ENCODE peak calls at places on chromosomes 16 and 17, in four cellular contexts. One of them, this sample, is unnamed.
A peak's percentile ranks its signal among the peaks of the same experiment; 100 is the strongest.

GRCh38 chr16:6335072-6335471 is 997.6 kb upstream of the RBFOX1 start:
- DNase-seq in Peyer's patch: no peak
- DNase-seq in left lung: no peak
- DNase-seq in endothelial cell: peak; percentile 48
- DNase-seq in this sample: peak; percentile 18

GRCh38 chr17:41067281-41067680 is 1.6 kb upstream of the KRTAP2-4 start:
- DNase-seq in Peyer's patch: no peak
- DNase-seq in left lung: no peak
- DNase-seq in endothelial cell: no peak
- DNase-seq in this sample: no peak

GRCh38 chr17:79534851-79535727 is 75.8 kb downstream of the RBFOX3 start:
- DNase-seq in Peyer's patch: no peak
- DNase-seq in left lung: peak; percentile 58
- DNase-seq in endothelial cell: no peak
- DNase-seq in this sample: no peak

GRCh38 chr17:13746379-13746778 is 144.7 kb upstream of the HS3ST3A1 start:
- DNase-seq in Peyer's patch: no peak
- DNase-seq in left lung: no peak
- DNase-seq in endothelial cell: no peak
- DNase-seq in this sample: no peak

GRCh38 chr16:65453646-65454045 is 331.8 kb upstream of the CDH11 start:
- DNase-seq in Peyer's patch: no peak
- DNase-seq in left lung: no peak
- DNase-seq in endothelial cell: no peak
- DNase-seq in this sample: no peak

GRCh38 chr17:74550602-74551001 is 4.7 kb upstream of the CD300C start:
- DNase-seq in Peyer's patch: no peak
- DNase-seq in left lung: no peak
- DNase-seq in endothelial cell: no peak
- DNase-seq in this sample: no peak

GRCh38 chr17:81365601-81366585 is 29.4 kb upstream of the BAHCC1 start:
- DNase-seq in Peyer's patch: no peak
- DNase-seq in left lung: peak; percentile 88
- DNase-seq in endothelial cell: no peak
- DNase-seq in this sample: peak; percentile 79

GRCh38 chr17:42221886-42222745 is 27.8 kb upstream of the GHDC start:
- DNase-seq in Peyer's patch: peak; percentile 30
- DNase-seq in left lung: no peak
- DNase-seq in endothelial cell: peak; percentile 64
- DNase-seq in this sample: peak; percentile 51

GRCh38 chr16:46555981-46556380 is 65.2 kb downstream of the SHCBP1 start:
- DNase-seq in Peyer's patch: no peak
- DNase-seq in left lung: no peak
- DNase-seq in endothelial cell: no peak
- DNase-seq in this sample: no peak

GRCh38 chr16:4246777-4247476 is 5.0 kb upstream of the SRL start:
- DNase-seq in Peyer's patch: no peak
- DNase-seq in left lung: no peak
- DNase-seq in endothelial cell: no peak
- DNase-seq in this sample: no peak

DNA sequence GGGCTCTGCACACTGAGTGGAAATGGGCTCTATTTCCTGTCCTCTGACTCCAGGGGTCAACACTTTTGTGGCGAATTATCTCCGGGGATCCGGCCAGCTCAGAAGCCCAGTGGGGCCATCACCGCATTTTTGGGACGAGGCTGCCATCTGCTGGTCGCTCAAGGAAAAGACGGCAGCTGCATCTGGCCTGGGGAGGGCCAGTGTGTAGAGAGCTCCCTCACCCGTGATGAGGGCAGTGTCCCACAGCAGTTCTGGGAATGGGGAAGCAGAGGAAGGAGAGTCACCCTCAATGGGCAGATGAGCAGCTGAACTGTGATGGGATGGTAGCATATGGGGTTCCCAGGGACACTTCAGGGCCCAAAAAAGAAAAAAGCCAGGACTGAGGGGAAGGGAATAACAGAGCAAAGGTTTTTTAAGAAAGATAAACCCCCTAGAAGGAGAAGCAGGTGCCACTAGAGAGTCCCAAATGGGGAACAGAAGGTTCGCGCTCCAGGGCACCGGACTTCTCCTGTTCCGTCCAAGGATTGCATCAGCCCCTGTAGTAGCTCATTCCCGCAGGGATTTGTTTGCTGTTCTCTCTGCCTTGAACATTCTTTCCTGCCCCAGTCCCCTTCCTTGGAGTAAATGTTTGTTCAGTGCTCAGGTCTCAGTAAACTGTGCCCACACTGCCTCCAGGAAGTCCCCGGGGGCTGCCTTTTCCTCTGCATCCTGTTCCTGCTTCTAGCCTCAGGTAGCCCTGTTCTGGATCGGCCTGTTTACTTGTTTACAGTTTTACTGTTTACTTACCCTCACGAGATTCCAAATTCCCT is 9.3 kb upstream of the ABCC12 start:
- DNase-seq in Peyer's patch: peak; percentile 46
- DNase-seq in left lung: peak; percentile 92
- DNase-seq in endothelial cell: peak; percentile 85
- DNase-seq in this sample: peak; percentile 88
- TF ChIP-seq CTCF in Peyer's patch: peak; percentile 66
- TF ChIP-seq CTCF in left lung: peak; percentile 85
- TF ChIP-seq CTCF in endothelial cell: peak; percentile 91
- TF ChIP-seq CTCF in this sample: peak; percentile 93

DNA sequence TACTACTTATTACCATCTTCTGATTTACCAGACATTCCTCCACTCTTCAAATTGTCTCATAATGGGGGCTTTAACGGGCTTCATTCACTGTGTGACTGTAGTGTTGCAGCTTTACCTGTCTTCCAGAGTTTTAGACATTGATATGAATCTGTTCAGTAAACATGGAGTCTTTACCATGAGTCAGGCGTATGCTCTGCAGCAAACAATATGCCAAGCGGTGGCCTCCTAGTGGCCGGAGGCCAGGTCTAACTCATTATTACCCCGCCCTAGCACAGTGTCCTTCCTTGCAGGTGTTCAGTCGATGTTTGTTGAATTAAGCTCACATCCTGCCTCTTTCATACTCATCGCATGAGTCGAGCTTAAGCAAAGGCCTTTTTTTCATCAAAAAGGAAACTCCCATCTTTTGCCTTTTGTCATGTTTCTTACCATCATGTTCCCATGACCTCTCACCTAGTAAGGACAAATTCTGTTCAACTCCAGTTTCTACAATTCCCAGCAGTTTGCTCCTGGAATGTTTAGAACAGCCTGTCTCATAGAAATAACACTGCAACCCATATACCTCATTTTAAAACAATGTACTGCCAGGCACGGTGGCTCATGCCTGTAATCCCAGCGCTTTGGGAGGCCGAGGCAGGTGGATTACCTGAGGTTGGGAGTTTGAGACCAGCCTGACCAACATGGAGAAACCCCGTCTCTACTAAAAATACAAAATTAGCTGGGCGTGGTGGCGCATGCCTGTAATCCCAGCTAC is 39.4 kb downstream of the TUBD1 start:
- DNase-seq in Peyer's patch: peak; percentile 57
- DNase-seq in left lung: no peak
- DNase-seq in endothelial cell: peak; percentile 48
- DNase-seq in this sample: peak; percentile 85
- TF ChIP-seq CTCF in Peyer's patch: no peak
- TF ChIP-seq CTCF in left lung: no peak
- TF ChIP-seq CTCF in endothelial cell: peak; percentile 54
- TF ChIP-seq CTCF in this sample: peak; percentile 66

DNA sequence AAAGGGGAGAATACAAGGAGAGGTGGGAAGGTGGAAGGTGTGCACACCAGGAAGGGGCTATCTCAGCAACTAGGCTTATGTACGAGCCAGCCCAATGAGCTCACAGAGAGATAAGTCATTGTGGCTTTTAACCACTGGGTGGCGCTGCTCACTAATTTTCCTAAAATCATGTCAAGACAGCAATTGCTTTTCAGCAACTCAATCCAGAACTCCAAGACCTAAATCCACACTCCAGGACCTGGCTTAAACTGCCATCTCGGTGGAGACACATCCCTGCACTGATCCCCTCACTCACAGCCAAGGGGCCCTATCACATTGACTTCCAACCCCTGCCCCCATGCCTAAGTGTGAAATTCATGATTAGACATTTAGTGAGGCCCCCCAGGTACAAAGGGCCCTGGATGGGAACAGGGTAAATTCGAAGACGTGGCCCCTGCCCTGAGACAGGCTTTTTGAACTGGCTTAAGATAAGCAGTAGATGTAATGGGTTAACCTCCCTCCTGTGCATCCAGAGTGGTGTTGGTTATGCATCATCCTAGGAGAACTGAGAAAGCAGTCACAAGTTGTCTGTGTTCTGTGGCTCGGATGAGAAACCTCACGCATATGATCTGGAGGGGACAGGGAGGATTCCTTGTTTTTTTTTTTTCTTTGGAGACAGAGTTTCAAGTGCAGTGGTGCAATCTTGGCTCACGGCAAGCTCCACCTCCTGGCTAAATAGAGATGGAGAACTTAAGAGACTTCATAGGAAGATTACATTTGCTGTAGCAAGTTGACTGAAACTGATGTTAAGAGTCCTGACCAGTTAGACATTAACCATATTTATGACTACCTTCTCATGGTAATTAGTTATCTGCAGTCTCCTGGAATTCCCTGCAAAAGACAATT is 11.5 kb downstream of the CCL16 start:
- DNase-seq in Peyer's patch: peak; percentile 73
- DNase-seq in left lung: no peak
- DNase-seq in endothelial cell: peak; percentile 83
- DNase-seq in this sample: peak; percentile 77
- TF ChIP-seq CTCF in Peyer's patch: peak; percentile 79
- TF ChIP-seq CTCF in left lung: peak; percentile 89
- TF ChIP-seq CTCF in endothelial cell: peak; percentile 89
- TF ChIP-seq CTCF in this sample: peak; percentile 75

DNA sequence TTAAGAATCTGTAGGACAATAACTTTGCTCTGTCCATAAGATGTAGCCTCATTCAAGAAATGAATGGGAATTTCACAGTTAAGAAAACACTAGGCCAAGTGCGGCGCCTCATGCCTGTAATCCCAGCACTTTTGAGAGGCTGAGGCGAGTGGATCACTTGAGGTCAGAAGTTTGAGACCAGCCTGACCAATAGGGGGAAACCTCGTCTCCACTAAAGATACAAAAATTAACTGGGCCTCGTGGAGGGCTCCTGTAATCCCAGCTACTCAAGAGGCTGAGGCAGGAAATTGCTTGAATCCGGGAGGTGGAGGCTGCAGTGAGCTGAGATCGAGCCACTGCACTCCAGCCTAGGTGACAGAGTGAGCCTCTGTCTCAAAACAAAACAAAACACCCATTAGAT is 19.9 kb upstream of the RSL1D1 start:
- DNase-seq in Peyer's patch: no peak
- DNase-seq in left lung: no peak
- DNase-seq in endothelial cell: peak; percentile 45
- DNase-seq in this sample: no peak
- TF ChIP-seq CTCF in Peyer's patch: no peak
- TF ChIP-seq CTCF in left lung: no peak
- TF ChIP-seq CTCF in endothelial cell: peak; percentile 20
- TF ChIP-seq CTCF in this sample: no peak

DNA sequence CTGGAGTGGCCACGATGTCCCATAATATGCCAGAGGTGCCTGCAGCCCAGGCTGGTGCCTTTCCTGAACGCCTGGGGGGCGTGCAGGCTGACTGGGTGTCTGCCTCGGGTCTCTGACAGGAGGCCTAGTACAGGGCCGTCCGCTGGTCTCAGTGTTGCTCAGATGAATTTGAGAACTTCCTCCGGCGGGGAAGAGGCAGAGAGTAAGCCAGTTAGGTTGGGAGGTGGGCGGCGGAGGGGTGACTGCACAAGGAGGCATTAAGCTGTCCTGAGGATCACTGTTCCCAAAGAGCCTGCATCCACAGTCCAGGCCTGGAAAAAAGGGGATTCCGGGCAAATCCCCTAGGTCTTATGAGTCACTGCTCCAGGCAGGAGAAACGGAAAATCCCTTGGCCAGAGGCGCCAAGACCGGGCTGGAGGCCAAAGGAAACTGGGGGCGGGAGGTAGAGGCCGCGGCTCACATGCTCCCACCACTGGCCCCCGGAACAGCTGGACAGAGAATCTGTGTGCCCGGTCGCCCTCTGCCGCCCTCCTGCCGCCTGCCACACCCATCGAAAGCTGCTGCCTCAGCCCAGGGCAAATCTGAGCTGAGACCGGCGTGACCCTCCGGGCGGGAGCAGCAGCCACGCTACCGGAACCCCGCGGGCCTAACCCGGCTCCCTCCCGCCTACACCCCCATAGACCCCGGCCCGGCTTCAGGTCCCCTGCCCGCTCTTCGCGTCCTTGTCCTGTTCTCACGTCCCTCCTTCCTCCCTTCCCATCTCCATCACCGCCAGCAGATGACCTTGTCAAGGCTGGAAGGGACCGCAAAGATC is 1.2 kb downstream of the TRIM47 start:
- DNase-seq in Peyer's patch: peak; percentile 56
- DNase-seq in left lung: peak; percentile 91
- DNase-seq in endothelial cell: no peak
- DNase-seq in this sample: peak; percentile 82
- TF ChIP-seq CTCF in Peyer's patch: no peak
- TF ChIP-seq CTCF in left lung: no peak
- TF ChIP-seq CTCF in endothelial cell: no peak
- TF ChIP-seq CTCF in this sample: no peak